ENCODE peak calls at places on chromosomes 7 and 10, in ten cellular contexts. U, Z, F, L, Y, D, J, O, H and N are unnamed samples.
A peak's percentile ranks its signal among the peaks of the same experiment; 100 is the strongest.

GRCh38 chr7:81574723-81575326 is 195.0 kb downstream of the HGF start:
- DNase-seq in F (no peak), J (no peak), H (no peak), U (no peak), Y (peak; percentile 43), L (no peak), D (no peak), Z (no peak), O (no peak), N (no peak)

GRCh38 chr10:34305189-34305588 is 509.9 kb downstream of the PARD3 start:
- DNase-seq in J (peak; percentile 82), Y (no peak), F (no peak), H (no peak), D (no peak), U (no peak), O (peak; percentile 56), Z (no peak), L (peak; percentile 49), N (no peak)

GRCh38 chr7:85554294-85554877 is 367.5 kb upstream of the SEMA3D start:
- DNase-seq in L (peak; percentile 70), F (no peak), U (peak; percentile 5), D (peak; percentile 4), H (no peak), Y (peak; percentile 88), Z (no peak), O (peak; percentile 25), J (peak; percentile 6), N (no peak)

GRCh38 chr7:155644971-155645509 is 579 bp downstream of the RBM33 start:
- DNase-seq in O (no peak), D (peak; percentile 55), L (peak; percentile 45), U (peak; percentile 18), F (peak; percentile 32), Y (peak; percentile 44), H (peak; percentile 68), J (peak; percentile 22), Z (peak; percentile 51), N (peak; percentile 37)

GRCh38 chr7:100890640-100891521 is 1.4 kb upstream of the UFSP1 start:
- DNase-seq in O (no peak), F (no peak), U (no peak), Y (no peak), Z (no peak), J (no peak), L (no peak), D (no peak), H (no peak), N (no peak)

GRCh38 chr10:57260175-57260574 is 899.1 kb upstream of the ZWINT start:
- DNase-seq in D (no peak), H (no peak), U (no peak), J (no peak), L (no peak), Z (no peak), Y (peak; percentile 50), O (peak; percentile 6), F (no peak), N (no peak)

GRCh38 chr7:46229409-46229808 is 308.3 kb upstream of the IGFBP3 start:
- DNase-seq in Z (no peak), O (peak; percentile 42), H (no peak), L (no peak), D (no peak), U (no peak), J (no peak), Y (peak; percentile 45), F (no peak), N (no peak)

GRCh38 chr7:78616539-78616938 is 818.0 kb downstream of the PHTF2 start:
- DNase-seq in U (no peak), O (no peak), Z (no peak), J (no peak), Y (no peak), D (no peak), L (no peak), F (no peak), H (no peak), N (no peak)

GRCh38 chr7:149664176-149664575 is 109.2 kb downstream of the ZNF467 start:
- DNase-seq in U (no peak), H (no peak), O (no peak), F (no peak), Z (no peak), L (no peak), Y (no peak), J (no peak), D (no peak), N (no peak)

GRCh38 chr7:93228302-93228701 is 2.0 kb upstream of the HEPACAM2 start:
- DNase-seq in O (peak; percentile 19), H (no peak), D (no peak), F (no peak), L (peak; percentile 76), J (no peak), Y (peak; percentile 74), Z (no peak), U (peak; percentile 6), N (no peak)

GRCh38 chr10:132748545-132749427 is 37.2 kb downstream of the NKX6-2 start:
- DNase-seq in U (no peak), O (no peak), D (no peak), H (no peak), F (no peak), Y (no peak), Z (no peak), J (no peak), L (no peak), N (no peak)
- H3K27ac ChIP-seq in U (no peak overlapping the region), O (no peak overlapping the region), D (no peak overlapping the region), H (no peak overlapping the region), F (no peak overlapping the region), Y (no peak overlapping the region), Z (no peak overlapping the region), J (no peak overlapping the region), L (no peak overlapping the region), N (no peak overlapping the region)

DNA sequence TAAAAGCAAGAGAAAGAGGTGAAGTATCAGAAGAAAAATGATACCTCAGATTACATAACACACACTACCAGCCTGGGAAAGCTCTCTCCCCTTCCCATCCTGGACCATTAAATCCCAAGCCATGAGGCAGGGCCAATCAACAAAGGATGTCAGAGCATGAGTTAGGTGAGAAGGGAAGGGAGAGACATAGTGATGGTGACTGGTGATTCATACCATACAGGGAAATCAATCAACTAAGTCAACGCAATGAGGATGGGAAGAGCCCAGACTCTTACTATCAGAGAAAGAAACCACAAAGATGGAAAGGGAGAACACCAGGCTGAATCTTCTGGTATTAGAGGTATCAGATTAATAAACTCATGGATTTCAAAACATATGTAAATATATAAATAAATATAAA is 185.4 kb downstream of the KMT2E start:
- DNase-seq in Y (no peak), F (no peak), U (no peak), O (no peak), H (no peak), J (no peak), D (no peak), L (no peak), Z (no peak), N (no peak)
- H3K27ac ChIP-seq in Y (no peak overlapping the region), F (no peak overlapping the region), U (no peak overlapping the region), O (no peak overlapping the region), H (no peak overlapping the region), J (no peak overlapping the region), D (no peak overlapping the region), L (no peak overlapping the region), Z (no peak overlapping the region), N (no peak overlapping the region)

DNA sequence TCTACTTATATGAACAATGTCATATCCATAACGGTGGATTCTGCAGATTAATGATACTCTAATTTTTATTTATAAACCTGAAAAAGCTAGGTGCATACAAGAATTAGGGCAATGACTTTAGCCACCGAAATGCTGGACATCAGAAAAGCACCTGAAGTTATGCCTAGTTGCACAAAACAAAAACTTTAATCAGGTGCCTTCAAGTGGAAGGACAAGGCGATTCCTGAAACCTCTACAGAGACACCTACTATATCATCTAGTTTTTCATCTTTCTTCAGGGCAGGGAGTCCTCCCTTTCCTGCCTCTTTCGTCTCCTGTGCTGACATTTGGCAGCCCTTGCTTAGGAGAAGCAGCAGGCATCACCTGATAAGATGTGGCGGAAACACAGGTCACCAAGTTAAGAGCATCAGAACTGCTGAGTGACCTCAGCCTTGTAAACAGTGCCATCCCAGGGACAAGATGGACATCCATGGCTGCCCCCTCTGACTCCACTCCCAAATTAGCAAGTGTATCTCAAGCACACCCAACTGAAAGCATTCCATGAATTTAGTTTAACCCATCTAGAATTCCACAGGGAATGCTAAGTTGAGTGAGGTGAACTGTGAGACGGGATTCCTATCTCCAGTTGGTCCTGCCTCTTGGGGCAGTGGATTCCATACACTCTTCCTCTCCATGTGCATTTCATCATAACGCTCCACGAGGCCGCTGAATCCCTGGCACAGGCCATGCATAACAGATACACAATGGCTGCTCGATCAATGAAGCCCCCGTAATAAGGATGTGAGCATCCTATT is 5.8 kb downstream of the ITPRIP start:
- DNase-seq in F (peak; percentile 17), U (no peak), J (no peak), Z (peak; percentile 13), L (peak; percentile 45), O (no peak), D (no peak), H (peak; percentile 55), Y (peak; percentile 32), N (no peak)
- H3K27ac ChIP-seq in F (peak overlapping the region; percentile 75), U (peak overlapping the region; percentile 93), J (peak overlapping the region; percentile 95), Z (no peak overlapping the region), L (peak overlapping the region; percentile 84), O (peak overlapping the region; percentile 95), D (peak overlapping the region; percentile 51), H (peak overlapping the region; percentile 89), Y (peak overlapping the region; percentile 47), N (no peak overlapping the region)

GRCh38 chr10:99982728-99983127 is 27.0 kb downstream of the DNMBP start:
- DNase-seq in H (no peak), Z (no peak), Y (no peak), O (no peak), F (no peak), D (no peak), U (no peak), L (no peak), J (no peak), N (no peak)

GRCh38 chr10:99983280-99983988 is 26.3 kb downstream of the DNMBP start:
- DNase-seq in Z (no peak), F (no peak), Y (peak; percentile 91), H (no peak), D (no peak), O (no peak), J (no peak), U (peak; percentile 26), L (no peak), N (no peak)

GRCh38 chr10:99984201-99984600 is 25.5 kb downstream of the DNMBP start:
- DNase-seq in H (no peak), Y (peak; percentile 71), F (no peak), D (no peak), Z (no peak), L (no peak), U (no peak), O (peak; percentile 92), J (no peak), N (no peak)

GRCh38 chr10:99981581-99982199 is 28.1 kb downstream of the DNMBP start:
- DNase-seq in D (peak; percentile 18), H (no peak), O (no peak), Y (no peak), Z (no peak), L (no peak), U (no peak), F (no peak), J (no peak), N (no peak)

GRCh38 chr10:99984635-99985034 is 25.1 kb downstream of the DNMBP start:
- DNase-seq in D (no peak), Z (no peak), F (no peak), J (no peak), Y (no peak), L (no peak), U (no peak), H (no peak), O (no peak), N (no peak)
- H3K27ac ChIP-seq in D (no peak overlapping the region), Z (no peak overlapping the region), F (no peak overlapping the region), J (peak overlapping the region; percentile 16), Y (peak overlapping the region; percentile 85), L (no peak overlapping the region), U (peak overlapping the region; percentile 65), H (no peak overlapping the region), O (peak overlapping the region; percentile 99), N (no peak overlapping the region)